ENCODE peak calls at places on chromosome 19, in six cellular contexts. X is heart left ventricle, P is fibroblast of lung, T is psoas muscle, Z is astrocyte, I is heart right ventricle. A is an unnamed sample. For H3K27me3, the result is how much of the 10 kb centered on the place peaks cover.

GRCh38 chr19:11148001-11148400 is 7.6 kb downstream of the SPC24 start:
- DNase-seq in I (no peak), Z (no peak), X (no peak), T (no peak), P (no peak), A (no peak)

GRCh38 chr19:8342684-8343482 is at the start of gene KANK3:
- DNase-seq in X (peak), Z (peak), T (peak), P (peak), I (peak), A (peak)

GRCh38 chr19:18110833-18111232 is 13.3 kb downstream of the MAST3 start:
- DNase-seq in P (no peak), Z (no peak), X (no peak), I (no peak), T (no peak), A (no peak)

GRCh38 chr19:41706741-41707501 is 1.5 kb upstream of the CEACAM5 start:
- DNase-seq in Z (no peak), P (peak), I (peak), T (peak), X (peak), A (no peak)

GRCh38 chr19:2495651-2496316 is 19.9 kb downstream of the GADD45B start:
- DNase-seq in X (peak), T (no peak), I (peak), Z (no peak), P (peak), A (no peak)

GRCh38 chr19:1350861-1351260 is 32.8 kb upstream of the NDUFS7 start:
- DNase-seq in T (no peak), X (no peak), I (no peak), P (no peak), Z (no peak), A (no peak)

GRCh38 chr19:13838943-13839192 is 38.1 kb upstream of the NANOS3 start:
- DNase-seq in I (peak), T (no peak), P (no peak), Z (no peak), X (no peak), A (no peak)

GRCh38 chr19:19627716-19628498 is at the start of gene LPAR2:
- DNase-seq in Z (no peak), X (peak), I (no peak), T (no peak), P (no peak), A (peak)

GRCh38 chr19:18765224-18765623 is 25.9 kb downstream of the COMP start:
- DNase-seq in P (no peak), X (no peak), T (no peak), I (no peak), Z (no peak), A (no peak)

GRCh38 chr19:14333101-14333871 is 48.0 kb upstream of the ADGRE5 start:
- DNase-seq in Z (no peak), X (no peak), P (peak), T (no peak), I (peak), A (peak)

GRCh38 chr19:42092350-42092749 is 16.4 kb downstream of the ZNF574 start:
- DNase-seq in X (no peak), Z (no peak), T (no peak), I (no peak), P (no peak), A (no peak)

GRCh38 chr19:22901431-22902130 is 69.5 kb downstream of the ZNF723 start:
- DNase-seq in X (no peak), I (no peak), Z (no peak), T (no peak), P (no peak), A (no peak)

GRCh38 chr19:501646-502045 is 5.4 kb downstream of the MADCAM1 start:
- DNase-seq in I (no peak), P (no peak), X (no peak), T (peak), Z (no peak), A (no peak)

GRCh38 chr19:39405261-39405912 is 1.3 kb upstream of the ZFP36 start:
- DNase-seq in I (no peak), T (no peak), Z (no peak), X (no peak), P (no peak), A (peak)

GRCh38 chr19:35932291-35932936 is 3.8 kb upstream of the LRFN3 start:
- DNase-seq in Z (no peak), T (no peak), X (no peak), P (no peak), I (no peak), A (no peak)

GRCh38 chr19:1616875-1617274 is 11.6 kb upstream of the UQCR11 start:
- DNase-seq in T (no peak), Z (no peak), P (no peak), I (no peak), X (no peak), A (no peak)

GRCh38 chr19:13908674-13909073 is 2.7 kb downstream of the CC2D1A start:
- DNase-seq in Z (no peak), T (no peak), X (no peak), I (no peak), P (no peak), A (no peak)

GRCh38 chr19:18833849-18834643 is 2.3 kb downstream of the UPF1 start:
- DNase-seq in I (no peak), T (no peak), P (no peak), Z (no peak), X (no peak), A (no peak)

GRCh38 chr19:1252818-1253513 is 4.6 kb downstream of the MIDN start:
- DNase-seq in P (peak), Z (peak), T (peak), X (peak), I (peak), A (peak)

GRCh38 chr19:47399198-47399597 is 20.1 kb downstream of the MEIS3 start:
- DNase-seq in T (no peak), Z (no peak), I (no peak), P (no peak), X (no peak), A (no peak)
- H3K27me3 ChIP-seq in T (under half), Z (under half), I (under half), P (under half), X (under half), A (under half)

DNA sequence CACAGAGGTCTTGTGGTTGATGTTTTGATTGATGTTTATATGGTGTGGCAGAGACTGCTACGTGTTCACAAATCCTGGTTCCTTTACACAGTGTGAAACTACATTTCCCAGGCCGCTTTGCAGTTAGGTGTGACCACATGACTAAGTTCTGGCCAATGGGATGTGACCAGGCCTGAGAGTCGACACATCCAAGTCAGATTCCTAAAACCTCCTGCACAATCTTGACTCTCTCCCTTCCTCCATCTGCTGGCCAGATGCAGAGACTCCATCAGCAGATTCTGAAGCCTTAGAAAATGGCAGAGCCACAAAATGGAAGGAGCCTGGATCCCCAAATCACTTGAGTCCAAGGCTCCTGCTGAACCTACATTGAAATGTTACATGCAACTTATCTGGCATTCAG is 12.6 kb downstream of the CD37 start:
- DNase-seq in I (no peak), Z (peak), P (peak), X (no peak), T (no peak), A (no peak)
- TF ChIP-seq CTCF in I (no peak), Z (peak), P (peak), X (no peak), T (no peak), A (no peak)

DNA sequence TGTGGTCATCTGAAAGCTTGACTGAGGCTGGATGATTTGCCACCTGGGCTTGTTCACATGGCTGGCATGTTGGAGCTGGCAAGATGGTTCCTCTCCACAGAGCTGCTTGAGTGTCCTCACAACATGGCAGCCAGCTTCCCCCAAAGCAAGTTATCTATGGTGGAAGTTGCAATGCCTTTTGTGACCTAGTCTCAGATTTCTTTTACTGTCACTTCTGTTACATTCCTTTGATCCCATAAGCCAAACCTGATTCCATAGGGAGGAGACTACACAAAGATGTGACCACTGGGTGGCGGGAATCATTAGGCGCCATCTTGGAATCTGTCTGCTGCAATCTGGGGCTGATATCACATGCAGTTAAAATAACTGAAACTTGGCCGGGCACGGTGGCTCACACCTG is 17.5 kb upstream of the LMTK3 start:
- DNase-seq in X (no peak), Z (no peak), P (no peak), T (no peak), I (no peak), A (no peak)
- H3K27me3 ChIP-seq in X (under half), Z (under half), P (under half), T (under half), I (under half), A (under half)

GRCh38 chr19:21835810-21836444 is at the start of gene ZNF43:
- DNase-seq in P (peak), I (peak), Z (peak), T (peak), X (peak), A (peak)
- TF ChIP-seq CTCF in P (no peak), I (no peak), Z (no peak), T (no peak), X (no peak), A (no peak)

GRCh38 chr19:9958451-9958850 is 22.1 kb upstream of the OLFM2 start:
- DNase-seq in T (no peak), I (no peak), Z (peak), X (no peak), P (peak), A (no peak)
- H3K27me3 ChIP-seq in T (under half), I (under half), Z (under half), X (under half), P (under half), A (under half)

GRCh38 chr19:5155586-5156210 is 184.9 kb downstream of the PTPRS start:
- DNase-seq in P (no peak), Z (no peak), I (no peak), T (no peak), X (no peak), A (no peak)

GRCh38 chr19:5154799-5155426 is 185.7 kb downstream of the PTPRS start:
- DNase-seq in T (no peak), P (no peak), X (no peak), Z (no peak), I (no peak), A (no peak)

GRCh38 chr19:5153601-5154128 is 184.8 kb downstream of the KDM4B start:
- DNase-seq in T (no peak), I (no peak), P (no peak), Z (no peak), X (no peak), A (no peak)

GRCh38 chr19:5152767-5153532 is 184.0 kb downstream of the KDM4B start:
- DNase-seq in I (no peak), P (no peak), T (no peak), X (no peak), Z (no peak), A (no peak)

GRCh38 chr19:5154129-5154798 is 185.4 kb downstream of the KDM4B start:
- DNase-seq in T (no peak), P (no peak), I (peak), X (no peak), Z (no peak), A (peak)
- TF ChIP-seq CTCF in T (peak), P (peak), I (peak), X (peak), Z (peak), A (no peak)

DNA sequence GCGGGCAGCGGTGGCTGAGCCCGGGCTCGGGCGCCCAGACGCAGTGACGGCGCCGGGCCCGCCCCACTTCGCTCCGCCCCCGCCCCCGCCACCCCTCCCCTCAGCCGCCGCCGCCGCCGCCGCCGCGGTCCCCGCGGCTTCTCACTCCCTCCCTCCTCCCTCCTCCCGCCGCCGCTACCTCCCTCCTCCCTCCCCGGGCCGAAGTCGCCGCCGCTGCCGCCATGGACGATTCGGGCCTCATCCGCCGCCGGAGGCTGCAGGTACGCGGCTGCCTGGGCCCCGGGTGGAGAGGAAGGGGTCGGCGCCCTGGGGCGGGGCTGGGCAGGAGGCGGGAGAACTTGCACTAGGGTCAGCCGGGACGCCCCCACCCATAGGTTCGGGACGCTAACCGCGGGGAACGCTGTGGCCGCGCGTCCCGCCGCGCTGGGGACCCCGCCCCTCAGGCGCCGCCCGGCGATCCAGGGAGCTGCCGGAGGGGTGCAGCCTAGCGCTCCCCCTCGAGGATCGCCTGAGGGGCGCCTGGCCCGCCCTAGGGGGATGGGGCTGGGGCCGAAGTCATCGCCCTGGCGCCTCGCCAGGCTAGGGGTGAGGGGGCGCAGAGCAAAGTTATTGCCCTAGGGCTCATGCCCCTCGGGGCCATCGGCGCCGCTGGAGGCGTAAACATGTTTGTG is 497 bp downstream of the RTBDN start:
- DNase-seq in X (no peak), T (no peak), P (no peak), Z (no peak), I (peak), A (no peak)
- H3K27me3 ChIP-seq in X (half or more), T (half or more), P (half or more), Z (half or more), I (half or more), A (under half)